ENCODE peak calls at places on chromosome 6, in five cellular contexts. One of them, this sample, is unnamed.

GRCh38 chr6:166258854-166259276 is 49.3 kb downstream of the PRR18 start:
- DNase-seq in KBM-7: peak
- DNase-seq in AG04449: no peak
- DNase-seq in M059J: peak
- DNase-seq in HFFc6: no peak
- DNase-seq in this sample: no peak

GRCh38 chr6:37535701-37536461 is 36.2 kb upstream of the CCDC167 start:
- DNase-seq in AG04449: no peak
- DNase-seq in HFFc6: no peak
- DNase-seq in M059J: peak
- DNase-seq in KBM-7: no peak
- DNase-seq in this sample: no peak

GRCh38 chr6:101083533-101084172 is 202.5 kb upstream of the ASCC3 start:
- DNase-seq in M059J: peak
- DNase-seq in HFFc6: peak
- DNase-seq in AG04449: peak
- DNase-seq in KBM-7: no peak
- DNase-seq in this sample: peak

GRCh38 chr6:138334000-138334399 is 43.7 kb upstream of the SMIM28 start:
- DNase-seq in KBM-7: no peak
- DNase-seq in AG04449: no peak
- DNase-seq in HFFc6: no peak
- DNase-seq in M059J: no peak
- DNase-seq in this sample: no peak

GRCh38 chr6:10451828-10452509 is 37.1 kb upstream of the TFAP2A start:
- DNase-seq in HFFc6: no peak
- DNase-seq in AG04449: peak
- DNase-seq in KBM-7: peak
- DNase-seq in M059J: peak
- DNase-seq in this sample: no peak

GRCh38 chr6:142857609-142858195 is 87.3 kb downstream of the HIVEP2 start:
- DNase-seq in AG04449: no peak
- DNase-seq in M059J: no peak
- DNase-seq in HFFc6: no peak
- DNase-seq in KBM-7: no peak
- DNase-seq in this sample: no peak

GRCh38 chr6:37624606-37625574 is 72.8 kb downstream of the MDGA1 start:
- DNase-seq in HFFc6: no peak
- DNase-seq in M059J: peak
- DNase-seq in KBM-7: no peak
- DNase-seq in AG04449: no peak
- DNase-seq in this sample: no peak

GRCh38 chr6:89140347-89141159 is 5.3 kb upstream of the PM20D2 start:
- DNase-seq in HFFc6: no peak
- DNase-seq in M059J: peak
- DNase-seq in AG04449: no peak
- DNase-seq in KBM-7: no peak
- DNase-seq in this sample: no peak

GRCh38 chr6:159943101-159943632 is 25.7 kb upstream of the IGF2R start:
- DNase-seq in M059J: peak
- DNase-seq in AG04449: no peak
- DNase-seq in HFFc6: peak
- DNase-seq in KBM-7: no peak
- DNase-seq in this sample: peak

GRCh38 chr6:46704562-46704961 is 16.9 kb downstream of the TDRD6 start:
- DNase-seq in M059J: peak
- DNase-seq in AG04449: no peak
- DNase-seq in HFFc6: no peak
- DNase-seq in KBM-7: peak
- DNase-seq in this sample: no peak

GRCh38 chr6:116881236-116881635 is 4.2 kb downstream of the RFX6 start:
- DNase-seq in M059J: no peak
- DNase-seq in HFFc6: no peak
- DNase-seq in AG04449: no peak
- DNase-seq in KBM-7: no peak
- DNase-seq in this sample: no peak

GRCh38 chr6:106227612-106228507 is 97.7 kb downstream of the ATG5 start:
- DNase-seq in AG04449: no peak
- DNase-seq in M059J: no peak
- DNase-seq in KBM-7: no peak
- DNase-seq in HFFc6: no peak
- DNase-seq in this sample: no peak

GRCh38 chr6:107491059-107491609 is 1.2 kb downstream of the SOBP start:
- DNase-seq in M059J: peak
- DNase-seq in KBM-7: peak
- DNase-seq in HFFc6: no peak
- DNase-seq in AG04449: no peak
- DNase-seq in this sample: no peak

This sample was measured in BJ.